ENCODE peak calls at places on chromosomes 13 and 19, in nine cellular contexts. O is pancreas, G is uterus, I is A549, A is PC-3, L is heart right ventricle, N is cardiac muscle cell, W is fibroblast of lung, Y is heart left ventricle. K is an unnamed sample.

GRCh38 chr19:57233207-57233606 is 2.4 kb downstream of the AURKC start:
- DNase-seq in W (no peak), G (no peak), Y (no peak), L (no peak), A (no peak), O (no peak), N (no peak), I (no peak), K (no peak)

GRCh38 chr19:29879655-29879974 is 62.4 kb upstream of the URI1 start:
- DNase-seq in O (no peak), A (no peak), W (no peak), G (no peak), N (no peak), Y (no peak), L (no peak), I (no peak), K (no peak)

GRCh38 chr13:40981361-40981760 is 37.8 kb downstream of the ELF1 start:
- DNase-seq in L (no peak), N (no peak), Y (no peak), I (no peak), O (no peak), A (no peak), G (no peak), W (no peak), K (no peak)

GRCh38 chr13:29958476-29958875 is 108.1 kb upstream of the UBL3 start:
- DNase-seq in G (no peak), Y (no peak), A (no peak), N (no peak), I (no peak), W (no peak), L (no peak), O (no peak), K (no peak)

GRCh38 chr19:35117791-35118190 is 2.2 kb downstream of the FXYD3 start:
- DNase-seq in Y (no peak), W (no peak), G (no peak), L (no peak), N (no peak), O (no peak), A (no peak), I (no peak), K (no peak)

GRCh38 chr13:113970810-113971470 is 2.9 kb downstream of the C13orf46 start:
- DNase-seq in N (no peak), A (peak; percentile 90), I (no peak), W (peak; percentile 70), Y (peak; percentile 44), L (peak; percentile 57), G (peak; percentile 49), O (peak; percentile 94), K (peak; percentile 50)

GRCh38 chr13:23600100-23600499 is 29.9 kb downstream of the TNFRSF19 start:
- DNase-seq in I (no peak), G (no peak), W (no peak), A (no peak), L (no peak), N (no peak), Y (no peak), O (no peak), K (no peak)

GRCh38 chr13:22198001-22198400 is 527.1 kb downstream of the FGF9 start:
- DNase-seq in N (no peak), A (no peak), W (no peak), L (no peak), O (no peak), I (no peak), Y (no peak), G (no peak), K (no peak)

GRCh38 chr19:19276386-19276785 is 3.3 kb upstream of the TM6SF2 start:
- DNase-seq in O (no peak), A (no peak), L (no peak), I (no peak), Y (no peak), W (peak; percentile 85), G (no peak), N (no peak), K (no peak)

GRCh38 chr19:6062274-6062673 is 48.0 kb downstream of the RFX2 start:
- DNase-seq in O (no peak), Y (peak; percentile 56), N (no peak), G (peak; percentile 61), W (peak; percentile 58), A (no peak), I (no peak), L (no peak), K (peak; percentile 60)

GRCh38 chr13:105087941-105088340 is 1447.5 kb downstream of the EFNB2 start:
- DNase-seq in A (no peak), O (no peak), L (no peak), G (no peak), I (no peak), N (peak; percentile 52), W (no peak), Y (no peak), K (no peak)

GRCh38 chr19:13260883-13261653 is 110.9 kb downstream of the IER2 start:
- DNase-seq in Y (no peak), G (no peak), W (peak; percentile 88), O (no peak), A (peak; percentile 98), N (no peak), L (no peak), I (peak; percentile 58), K (no peak)

GRCh38 chr13:89899302-89900103 is 1448.0 kb upstream of the MIR17HG start:
- DNase-seq in O (no peak), A (peak; percentile 3), Y (no peak), N (no peak), I (no peak), G (no peak), W (no peak), L (no peak), K (no peak)

GRCh38 chr19:29439688-29440550 is 85.9 kb upstream of the VSTM2B start:
- DNase-seq in O (no peak), Y (no peak), W (no peak), N (no peak), A (no peak), G (no peak), I (no peak), L (no peak), K (no peak)

GRCh38 chr19:33638167-33639033 is 16.6 kb downstream of the CHST8 start:
- DNase-seq in A (no peak), G (no peak), I (no peak), N (peak; percentile 54), Y (no peak), O (no peak), L (no peak), W (no peak), K (peak; percentile 14)

GRCh38 chr19:35977446-35978222 is 17.4 kb upstream of the SDHAF1 start:
- DNase-seq in O (no peak), Y (no peak), N (no peak), G (no peak), I (peak; percentile 66), W (no peak), L (no peak), A (no peak), K (no peak)

GRCh38 chr19:18010149-18010548 is 2.2 kb downstream of the ARRDC2 start:
- DNase-seq in Y (no peak), I (no peak), L (no peak), O (peak; percentile 74), W (no peak), N (no peak), G (no peak), A (no peak), K (no peak)

GRCh38 chr19:18013621-18014111 is 5.7 kb downstream of the ARRDC2 start:
- DNase-seq in L (no peak), O (no peak), I (no peak), A (no peak), Y (no peak), W (no peak), N (peak; percentile 29), G (no peak), K (peak; percentile 84)

GRCh38 chr19:18009412-18010066 is 1.6 kb downstream of the ARRDC2 start:
- DNase-seq in I (no peak), N (no peak), O (no peak), A (peak; percentile 77), Y (no peak), L (no peak), W (peak; percentile 39), G (no peak), K (peak; percentile 66)

GRCh38 chr19:18014197-18014596 is 6.2 kb downstream of the ARRDC2 start:
- DNase-seq in I (no peak), W (no peak), O (no peak), L (no peak), G (no peak), Y (no peak), N (no peak), A (no peak), K (no peak)

GRCh38 chr19:18013210-18013609 is 5.2 kb downstream of the ARRDC2 start:
- DNase-seq in A (no peak), L (no peak), N (no peak), G (no peak), W (no peak), I (no peak), Y (no peak), O (no peak), K (no peak)
- H3K27ac ChIP-seq in A (no peak overlapping the region), L (peak overlapping the region; percentile 58), N (peak overlapping the region; percentile 85), G (no peak overlapping the region), W (no peak overlapping the region), I (peak overlapping the region; percentile 44), Y (peak overlapping the region; percentile 38), O (peak overlapping the region; percentile 61), K (peak overlapping the region; percentile 97)

GRCh38 chr13:84844473-84844872 is 954.7 kb downstream of the SLITRK6 start:
- DNase-seq in N (peak; percentile 20), L (no peak), A (peak; percentile 48), I (peak; percentile 0), W (peak; percentile 3), O (no peak), G (no peak), Y (no peak), K (no peak)
- TF ChIP-seq CTCF in N (no peak), L (peak; percentile 9), A (peak; percentile 70), I (peak; percentile 43), W (no peak), O (no peak), G (no peak), Y (no peak), K (no peak)

DNA sequence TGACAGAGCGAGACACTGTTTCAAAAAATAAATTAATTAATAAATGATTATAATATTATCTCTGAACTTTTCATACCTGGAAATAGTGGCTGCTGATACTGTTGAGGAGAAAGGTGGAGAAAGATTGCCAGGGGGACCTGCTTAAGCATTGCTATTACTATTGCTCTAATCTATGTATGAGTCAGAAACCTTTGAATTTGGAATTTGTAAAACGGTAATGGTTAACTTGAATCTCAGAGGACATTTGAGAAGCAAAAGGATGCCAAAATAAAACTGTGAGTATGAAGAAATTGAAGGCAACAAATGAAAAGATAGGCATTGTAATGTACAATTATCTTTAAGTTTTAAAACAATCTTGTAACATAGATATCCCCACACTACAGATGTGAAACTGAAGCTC is 5.2 kb downstream of the MRPL57 start:
- DNase-seq in N (no peak), W (no peak), O (no peak), A (no peak), G (no peak), I (no peak), L (no peak), Y (no peak), K (no peak)
- H3K27ac ChIP-seq in N (no peak overlapping the region), W (no peak overlapping the region), O (no peak overlapping the region), A (no peak overlapping the region), G (no peak overlapping the region), I (no peak overlapping the region), L (no peak overlapping the region), Y (no peak overlapping the region), K (no peak overlapping the region)

GRCh38 chr13:47603365-47603764 is 397.7 kb downstream of the SUCLA2 start:
- DNase-seq in W (peak; percentile 13), A (no peak), L (no peak), G (no peak), I (no peak), O (no peak), Y (no peak), N (no peak), K (no peak)

GRCh38 chr13:47594833-47595232 is 406.2 kb downstream of the SUCLA2 start:
- DNase-seq in W (no peak), O (no peak), I (no peak), G (no peak), Y (no peak), N (no peak), A (peak; percentile 37), L (no peak), K (no peak)

GRCh38 chr13:47598340-47598911 is 402.6 kb downstream of the SUCLA2 start:
- DNase-seq in L (no peak), N (no peak), Y (no peak), A (peak; percentile 26), G (no peak), I (no peak), W (peak; percentile 12), O (no peak), K (no peak)
- TF ChIP-seq CTCF in L (peak; percentile 47), N (peak; percentile 30), Y (peak; percentile 33), A (peak; percentile 59), G (peak; percentile 3), I (no peak), W (peak; percentile 23), O (peak; percentile 21), K (no peak)